ENCODE peak calls at places on chromosomes 7 and 10, in ten cellular contexts. One of them, this sample, is unnamed.

GRCh38 chr7:39027491-39027890 is 49.8 kb downstream of the POU6F2 start:
- DNase-seq in GM23248: no peak
- DNase-seq in adrenal gland: no peak
- DNase-seq in NB4: no peak
- DNase-seq in bronchial epithelial cell: no peak
- DNase-seq in fibroblast of mammary gland: no peak
- DNase-seq in AG04450: no peak
- DNase-seq in fibroblast of pulmonary artery: peak
- DNase-seq in psoas muscle: no peak
- DNase-seq in heart left ventricle: no peak
- DNase-seq in this sample: no peak

GRCh38 chr10:78777466-78778256 is 291.1 kb upstream of the ZMIZ1 start:
- DNase-seq in GM23248: peak
- DNase-seq in adrenal gland: peak
- DNase-seq in NB4: no peak
- DNase-seq in bronchial epithelial cell: no peak
- DNase-seq in fibroblast of mammary gland: peak
- DNase-seq in AG04450: no peak
- DNase-seq in fibroblast of pulmonary artery: no peak
- DNase-seq in psoas muscle: peak
- DNase-seq in heart left ventricle: peak
- DNase-seq in this sample: peak

GRCh38 chr10:89556590-89556989 is 21.2 kb upstream of the SLC16A12 start:
- DNase-seq in GM23248: no peak
- DNase-seq in adrenal gland: no peak
- DNase-seq in NB4: no peak
- DNase-seq in bronchial epithelial cell: no peak
- DNase-seq in fibroblast of mammary gland: peak
- DNase-seq in AG04450: no peak
- DNase-seq in fibroblast of pulmonary artery: peak
- DNase-seq in psoas muscle: no peak
- DNase-seq in heart left ventricle: no peak
- DNase-seq in this sample: peak

GRCh38 chr7:148819697-148820332 is 64.3 kb downstream of the EZH2 start:
- DNase-seq in GM23248: peak
- DNase-seq in adrenal gland: no peak
- DNase-seq in NB4: no peak
- DNase-seq in bronchial epithelial cell: peak
- DNase-seq in fibroblast of mammary gland: peak
- DNase-seq in AG04450: no peak
- DNase-seq in fibroblast of pulmonary artery: peak
- DNase-seq in psoas muscle: no peak
- DNase-seq in heart left ventricle: no peak
- DNase-seq in this sample: no peak

GRCh38 chr10:95133997-95134396 is 60.0 kb upstream of the ACSM6 start:
- DNase-seq in GM23248: no peak
- DNase-seq in adrenal gland: no peak
- DNase-seq in NB4: peak
- DNase-seq in bronchial epithelial cell: no peak
- DNase-seq in fibroblast of mammary gland: no peak
- DNase-seq in AG04450: no peak
- DNase-seq in fibroblast of pulmonary artery: no peak
- DNase-seq in psoas muscle: no peak
- DNase-seq in heart left ventricle: no peak
- DNase-seq in this sample: no peak

GRCh38 chr7:15303357-15303756 is 258.5 kb downstream of the AGMO start:
- DNase-seq in GM23248: no peak
- DNase-seq in adrenal gland: no peak
- DNase-seq in NB4: no peak
- DNase-seq in bronchial epithelial cell: no peak
- DNase-seq in fibroblast of mammary gland: no peak
- DNase-seq in AG04450: no peak
- DNase-seq in fibroblast of pulmonary artery: no peak
- DNase-seq in psoas muscle: no peak
- DNase-seq in heart left ventricle: no peak
- DNase-seq in this sample: no peak

GRCh38 chr10:102578782-102579181 is 65.5 kb upstream of the TRIM8 start:
- DNase-seq in GM23248: no peak
- DNase-seq in adrenal gland: no peak
- DNase-seq in NB4: no peak
- DNase-seq in bronchial epithelial cell: no peak
- DNase-seq in fibroblast of mammary gland: no peak
- DNase-seq in AG04450: no peak
- DNase-seq in fibroblast of pulmonary artery: no peak
- DNase-seq in psoas muscle: no peak
- DNase-seq in heart left ventricle: no peak
- DNase-seq in this sample: no peak

GRCh38 chr10:59098811-59099452 is 77.5 kb upstream of the PHYHIPL start:
- DNase-seq in GM23248: peak
- DNase-seq in adrenal gland: no peak
- DNase-seq in NB4: no peak
- DNase-seq in bronchial epithelial cell: no peak
- DNase-seq in fibroblast of mammary gland: peak
- DNase-seq in AG04450: peak
- DNase-seq in fibroblast of pulmonary artery: no peak
- DNase-seq in psoas muscle: no peak
- DNase-seq in heart left ventricle: no peak
- DNase-seq in this sample: peak

GRCh38 chr7:151374139-151374538 is 32.5 kb downstream of the NUB1 start:
- DNase-seq in GM23248: no peak
- DNase-seq in adrenal gland: no peak
- DNase-seq in NB4: no peak
- DNase-seq in bronchial epithelial cell: no peak
- DNase-seq in fibroblast of mammary gland: no peak
- DNase-seq in AG04450: no peak
- DNase-seq in fibroblast of pulmonary artery: no peak
- DNase-seq in psoas muscle: peak
- DNase-seq in heart left ventricle: no peak
- DNase-seq in this sample: no peak

GRCh38 chr10:28769147-28769604 is 91.9 kb downstream of the BAMBI start:
- DNase-seq in GM23248: no peak
- DNase-seq in adrenal gland: no peak
- DNase-seq in NB4: no peak
- DNase-seq in bronchial epithelial cell: no peak
- DNase-seq in fibroblast of mammary gland: no peak
- DNase-seq in AG04450: no peak
- DNase-seq in fibroblast of pulmonary artery: no peak
- DNase-seq in psoas muscle: no peak
- DNase-seq in heart left ventricle: no peak
- DNase-seq in this sample: no peak

GRCh38 chr10:34061846-34062245 is 727.4 kb upstream of the NRP1 start:
- DNase-seq in GM23248: no peak
- DNase-seq in adrenal gland: no peak
- DNase-seq in NB4: no peak
- DNase-seq in bronchial epithelial cell: no peak
- DNase-seq in fibroblast of mammary gland: no peak
- DNase-seq in AG04450: no peak
- DNase-seq in fibroblast of pulmonary artery: no peak
- DNase-seq in psoas muscle: no peak
- DNase-seq in heart left ventricle: no peak
- DNase-seq in this sample: no peak

GRCh38 chr7:155804431-155804831 is 7.8 kb downstream of the SHH start:
- DNase-seq in GM23248: no peak
- DNase-seq in adrenal gland: no peak
- DNase-seq in NB4: peak
- DNase-seq in bronchial epithelial cell: no peak
- DNase-seq in fibroblast of mammary gland: no peak
- DNase-seq in AG04450: no peak
- DNase-seq in fibroblast of pulmonary artery: no peak
- DNase-seq in psoas muscle: no peak
- DNase-seq in heart left ventricle: no peak
- DNase-seq in this sample: no peak
- H3K4me3 ChIP-seq in GM23248: peak
- H3K4me3 ChIP-seq in adrenal gland: no peak
- H3K4me3 ChIP-seq in NB4: no peak
- H3K4me3 ChIP-seq in bronchial epithelial cell: no peak
- H3K4me3 ChIP-seq in fibroblast of mammary gland: no peak
- H3K4me3 ChIP-seq in AG04450: peak
- H3K4me3 ChIP-seq in fibroblast of pulmonary artery: peak
- H3K4me3 ChIP-seq in psoas muscle: peak
- H3K4me3 ChIP-seq in heart left ventricle: peak
- H3K4me3 ChIP-seq in this sample: peak

GRCh38 chr7:103985565-103986126 is 3.8 kb downstream of the RELN start:
- DNase-seq in GM23248: no peak
- DNase-seq in adrenal gland: no peak
- DNase-seq in NB4: no peak
- DNase-seq in bronchial epithelial cell: no peak
- DNase-seq in fibroblast of mammary gland: no peak
- DNase-seq in AG04450: no peak
- DNase-seq in fibroblast of pulmonary artery: no peak
- DNase-seq in psoas muscle: no peak
- DNase-seq in heart left ventricle: no peak
- DNase-seq in this sample: no peak

GRCh38 chr7:103984050-103984449 is 5.4 kb downstream of the RELN start:
- DNase-seq in GM23248: no peak
- DNase-seq in adrenal gland: no peak
- DNase-seq in NB4: no peak
- DNase-seq in bronchial epithelial cell: no peak
- DNase-seq in fibroblast of mammary gland: no peak
- DNase-seq in AG04450: no peak
- DNase-seq in fibroblast of pulmonary artery: no peak
- DNase-seq in psoas muscle: no peak
- DNase-seq in heart left ventricle: no peak
- DNase-seq in this sample: no peak

GRCh38 chr7:103983201-103983977 is 6.1 kb downstream of the RELN start:
- DNase-seq in GM23248: no peak
- DNase-seq in adrenal gland: no peak
- DNase-seq in NB4: no peak
- DNase-seq in bronchial epithelial cell: no peak
- DNase-seq in fibroblast of mammary gland: no peak
- DNase-seq in AG04450: no peak
- DNase-seq in fibroblast of pulmonary artery: no peak
- DNase-seq in psoas muscle: no peak
- DNase-seq in heart left ventricle: no peak
- DNase-seq in this sample: no peak

DNA sequence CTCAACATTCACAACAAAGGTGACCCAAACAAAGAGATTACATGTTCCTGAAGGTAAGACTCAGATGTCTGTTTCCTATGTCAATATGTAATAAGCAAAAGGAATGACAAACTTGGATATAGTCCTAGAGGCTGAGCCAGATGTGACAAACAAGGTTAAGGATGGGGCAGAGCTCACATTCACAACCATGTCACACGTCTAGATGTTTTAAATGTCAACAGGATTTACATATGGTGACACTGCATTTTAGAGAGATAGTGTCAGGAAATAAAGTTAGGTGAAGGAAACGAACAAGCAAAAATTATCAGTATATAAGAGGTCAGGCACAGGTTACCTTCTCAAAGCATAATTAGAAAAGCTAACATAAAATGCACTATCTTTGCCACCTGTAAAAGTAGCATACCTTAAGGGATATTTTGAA is 8.4 kb downstream of the RELN start:
- DNase-seq in GM23248: no peak
- DNase-seq in adrenal gland: no peak
- DNase-seq in NB4: no peak
- DNase-seq in bronchial epithelial cell: no peak
- DNase-seq in fibroblast of mammary gland: no peak
- DNase-seq in AG04450: no peak
- DNase-seq in fibroblast of pulmonary artery: no peak
- DNase-seq in psoas muscle: no peak
- DNase-seq in heart left ventricle: no peak
- DNase-seq in this sample: no peak
- H3K4me3 ChIP-seq in GM23248: no peak
- H3K4me3 ChIP-seq in adrenal gland: no peak
- H3K4me3 ChIP-seq in NB4: no peak
- H3K4me3 ChIP-seq in bronchial epithelial cell: no peak
- H3K4me3 ChIP-seq in fibroblast of mammary gland: no peak
- H3K4me3 ChIP-seq in AG04450: no peak
- H3K4me3 ChIP-seq in fibroblast of pulmonary artery: no peak
- H3K4me3 ChIP-seq in psoas muscle: no peak
- H3K4me3 ChIP-seq in heart left ventricle: no peak
- H3K4me3 ChIP-seq in this sample: no peak

DNA sequence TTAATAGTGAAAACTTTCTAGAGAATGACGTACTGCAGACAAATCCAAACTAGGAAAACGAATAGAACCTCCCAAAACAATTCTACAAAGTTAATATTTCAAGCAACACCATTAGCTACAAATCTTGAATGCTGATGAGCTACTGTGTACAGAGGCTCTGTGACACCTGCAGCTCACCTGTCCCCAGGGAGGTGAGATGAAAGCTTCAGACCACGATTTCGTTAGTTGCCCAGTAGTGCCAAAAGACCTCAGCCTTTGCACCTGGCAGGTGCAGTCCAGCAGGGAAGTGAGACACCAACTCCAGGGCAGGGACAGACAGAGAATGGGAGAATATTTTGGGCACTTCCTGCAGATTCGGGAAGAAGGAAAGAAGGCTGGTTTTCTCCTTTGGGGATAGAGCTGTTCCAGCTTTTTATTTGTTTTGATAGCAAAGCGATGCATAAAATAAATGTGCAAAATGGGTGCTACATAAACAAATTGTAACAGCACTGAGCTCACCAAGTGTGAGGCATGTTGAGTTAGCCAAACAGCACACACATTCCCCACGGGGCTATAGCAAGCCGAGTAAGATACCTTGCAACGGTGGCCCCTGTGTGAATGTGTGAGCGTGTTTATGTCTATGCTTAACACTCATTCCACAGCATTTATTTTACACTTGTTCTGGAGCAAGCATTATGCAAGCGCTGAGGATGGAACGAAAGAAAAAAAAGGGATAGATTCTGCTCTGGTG is 1024.8 kb upstream of the AUTS2 start:
- DNase-seq in GM23248: no peak
- DNase-seq in adrenal gland: no peak
- DNase-seq in NB4: no peak
- DNase-seq in bronchial epithelial cell: no peak
- DNase-seq in fibroblast of mammary gland: no peak
- DNase-seq in AG04450: no peak
- DNase-seq in fibroblast of pulmonary artery: no peak
- DNase-seq in psoas muscle: no peak
- DNase-seq in heart left ventricle: no peak
- DNase-seq in this sample: no peak
- H3K4me3 ChIP-seq in GM23248: no peak
- H3K4me3 ChIP-seq in adrenal gland: no peak
- H3K4me3 ChIP-seq in NB4: no peak
- H3K4me3 ChIP-seq in bronchial epithelial cell: no peak
- H3K4me3 ChIP-seq in fibroblast of mammary gland: no peak
- H3K4me3 ChIP-seq in AG04450: no peak
- H3K4me3 ChIP-seq in fibroblast of pulmonary artery: no peak
- H3K4me3 ChIP-seq in psoas muscle: no peak
- H3K4me3 ChIP-seq in heart left ventricle: no peak
- H3K4me3 ChIP-seq in this sample: no peak

GRCh38 chr7:33895025-33895804 is 10.1 kb upstream of the BMPER start:
- DNase-seq in GM23248: peak
- DNase-seq in adrenal gland: peak
- DNase-seq in NB4: peak
- DNase-seq in bronchial epithelial cell: peak
- DNase-seq in fibroblast of mammary gland: peak
- DNase-seq in AG04450: no peak
- DNase-seq in fibroblast of pulmonary artery: peak
- DNase-seq in psoas muscle: peak
- DNase-seq in heart left ventricle: peak
- DNase-seq in this sample: peak
- H3K4me3 ChIP-seq in GM23248: no peak
- H3K4me3 ChIP-seq in adrenal gland: no peak
- H3K4me3 ChIP-seq in NB4: no peak
- H3K4me3 ChIP-seq in bronchial epithelial cell: no peak
- H3K4me3 ChIP-seq in fibroblast of mammary gland: no peak
- H3K4me3 ChIP-seq in AG04450: no peak
- H3K4me3 ChIP-seq in fibroblast of pulmonary artery: no peak
- H3K4me3 ChIP-seq in psoas muscle: no peak
- H3K4me3 ChIP-seq in heart left ventricle: no peak
- H3K4me3 ChIP-seq in this sample: no peak

GRCh38 chr7:130912910-130913720 is 179.1 kb upstream of the KLF14 start:
- DNase-seq in GM23248: peak
- DNase-seq in adrenal gland: peak
- DNase-seq in NB4: peak
- DNase-seq in bronchial epithelial cell: peak
- DNase-seq in fibroblast of mammary gland: peak
- DNase-seq in AG04450: peak
- DNase-seq in fibroblast of pulmonary artery: peak
- DNase-seq in psoas muscle: peak
- DNase-seq in heart left ventricle: peak
- DNase-seq in this sample: peak
- H3K4me3 ChIP-seq in GM23248: peak
- H3K4me3 ChIP-seq in adrenal gland: no peak
- H3K4me3 ChIP-seq in NB4: peak
- H3K4me3 ChIP-seq in bronchial epithelial cell: peak
- H3K4me3 ChIP-seq in fibroblast of mammary gland: peak
- H3K4me3 ChIP-seq in AG04450: peak
- H3K4me3 ChIP-seq in fibroblast of pulmonary artery: peak
- H3K4me3 ChIP-seq in psoas muscle: peak
- H3K4me3 ChIP-seq in heart left ventricle: peak
- H3K4me3 ChIP-seq in this sample: peak

This sample was measured in skeletal muscle cell.